ENCODE peak calls at places on chromosomes 6 and 20, in five cellular contexts. One of them, this sample, is unnamed.

GRCh38 chr20:59048681-59049030 is 6.1 kb upstream of the PRELID3B start:
- DNase-seq in breast epithelium: no peak
- DNase-seq in activated T-helper 1 cell treated with anti-CD3 and anti-CD28 coated beads, Interleukin-2, amount 50 U/mL, for 16 hours: no peak
- DNase-seq in AG08396: no peak
- DNase-seq in GM23338: no peak
- DNase-seq in this sample: no peak

GRCh38 chr20:49392745-49393144 is 89.7 kb downstream of the KCNB1 start:
- DNase-seq in breast epithelium: no peak
- DNase-seq in activated T-helper 1 cell treated with anti-CD3 and anti-CD28 coated beads, Interleukin-2, amount 50 U/mL, for 16 hours: no peak
- DNase-seq in AG08396: no peak
- DNase-seq in GM23338: no peak
- DNase-seq in this sample: no peak

GRCh38 chr6:85069577-85069976 is 305.2 kb upstream of the TBX18 start:
- DNase-seq in breast epithelium: no peak
- DNase-seq in activated T-helper 1 cell treated with anti-CD3 and anti-CD28 coated beads, Interleukin-2, amount 50 U/mL, for 16 hours: no peak
- DNase-seq in AG08396: no peak
- DNase-seq in GM23338: no peak
- DNase-seq in this sample: no peak

GRCh38 chr6:153673214-153673613 is 365.8 kb upstream of the OPRM1 start:
- DNase-seq in breast epithelium: no peak
- DNase-seq in activated T-helper 1 cell treated with anti-CD3 and anti-CD28 coated beads, Interleukin-2, amount 50 U/mL, for 16 hours: no peak
- DNase-seq in AG08396: no peak
- DNase-seq in GM23338: no peak
- DNase-seq in this sample: no peak

GRCh38 chr6:119446623-119447008 is 97.1 kb upstream of the MAN1A1 start:
- DNase-seq in breast epithelium: no peak
- DNase-seq in activated T-helper 1 cell treated with anti-CD3 and anti-CD28 coated beads, Interleukin-2, amount 50 U/mL, for 16 hours: no peak
- DNase-seq in AG08396: peak
- DNase-seq in GM23338: no peak
- DNase-seq in this sample: no peak

GRCh38 chr20:57693002-57693582 is 16.7 kb downstream of the PMEPA1 start:
- DNase-seq in breast epithelium: peak
- DNase-seq in activated T-helper 1 cell treated with anti-CD3 and anti-CD28 coated beads, Interleukin-2, amount 50 U/mL, for 16 hours: no peak
- DNase-seq in AG08396: no peak
- DNase-seq in GM23338: peak
- DNase-seq in this sample: no peak

GRCh38 chr6:6685249-6685667 is 96.7 kb downstream of the LY86 start:
- DNase-seq in breast epithelium: no peak
- DNase-seq in activated T-helper 1 cell treated with anti-CD3 and anti-CD28 coated beads, Interleukin-2, amount 50 U/mL, for 16 hours: no peak
- DNase-seq in AG08396: no peak
- DNase-seq in GM23338: no peak
- DNase-seq in this sample: no peak

GRCh38 chr6:147986891-147987290 is 355.7 kb upstream of the SASH1 start:
- DNase-seq in breast epithelium: no peak
- DNase-seq in activated T-helper 1 cell treated with anti-CD3 and anti-CD28 coated beads, Interleukin-2, amount 50 U/mL, for 16 hours: no peak
- DNase-seq in AG08396: no peak
- DNase-seq in GM23338: no peak
- DNase-seq in this sample: no peak

GRCh38 chr6:98828210-98828798 is 6.1 kb upstream of the POU3F2 start:
- DNase-seq in breast epithelium: no peak
- DNase-seq in activated T-helper 1 cell treated with anti-CD3 and anti-CD28 coated beads, Interleukin-2, amount 50 U/mL, for 16 hours: no peak
- DNase-seq in AG08396: no peak
- DNase-seq in GM23338: peak
- DNase-seq in this sample: no peak

GRCh38 chr20:47319517-47320252 is 36.8 kb downstream of the ZMYND8 start:
- DNase-seq in breast epithelium: peak
- DNase-seq in activated T-helper 1 cell treated with anti-CD3 and anti-CD28 coated beads, Interleukin-2, amount 50 U/mL, for 16 hours: no peak
- DNase-seq in AG08396: peak
- DNase-seq in GM23338: peak
- DNase-seq in this sample: no peak

GRCh38 chr6:155227076-155227475 is 36.7 kb upstream of the CLDN20 start:
- DNase-seq in breast epithelium: no peak
- DNase-seq in activated T-helper 1 cell treated with anti-CD3 and anti-CD28 coated beads, Interleukin-2, amount 50 U/mL, for 16 hours: no peak
- DNase-seq in AG08396: no peak
- DNase-seq in GM23338: peak
- DNase-seq in this sample: no peak

GRCh38 chr6:11007715-11008608 is 36.1 kb downstream of the ELOVL2 start:
- DNase-seq in breast epithelium: no peak
- DNase-seq in activated T-helper 1 cell treated with anti-CD3 and anti-CD28 coated beads, Interleukin-2, amount 50 U/mL, for 16 hours: no peak
- DNase-seq in AG08396: no peak
- DNase-seq in GM23338: peak
- DNase-seq in this sample: no peak

GRCh38 chr6:126664271-126664670 is 324.4 kb downstream of the CENPW start:
- DNase-seq in breast epithelium: no peak
- DNase-seq in activated T-helper 1 cell treated with anti-CD3 and anti-CD28 coated beads, Interleukin-2, amount 50 U/mL, for 16 hours: no peak
- DNase-seq in AG08396: peak
- DNase-seq in GM23338: no peak
- DNase-seq in this sample: no peak

GRCh38 chr6:131524695-131525336 is 48.2 kb upstream of the ARG1 start:
- DNase-seq in breast epithelium: no peak
- DNase-seq in activated T-helper 1 cell treated with anti-CD3 and anti-CD28 coated beads, Interleukin-2, amount 50 U/mL, for 16 hours: no peak
- DNase-seq in AG08396: no peak
- DNase-seq in GM23338: no peak
- DNase-seq in this sample: no peak

This sample was measured in H54.